ENCODE peak calls at places on chromosomes 7 and 10, in eight cellular contexts. U, E, N, O, Z, F, C and I are unnamed samples.
A peak's percentile ranks its signal among the peaks of the same experiment; 100 is the strongest.

GRCh38 chr10:97336942-97337719 is 2.6 kb upstream of the FRAT2 start:
- DNase-seq in F (no peak), N (no peak), U (peak; percentile 21), O (no peak), Z (no peak), C (no peak), E (no peak), I (peak; percentile 50)

GRCh38 chr7:80666376-80666775 is 27.9 kb downstream of the CD36 start:
- DNase-seq in U (no peak), E (no peak), C (no peak), O (no peak), Z (no peak), N (no peak), F (no peak), I (no peak)

GRCh38 chr10:10056958-10057357 is 960.7 kb upstream of the CELF2 start:
- DNase-seq in Z (no peak), C (no peak), E (no peak), F (no peak), N (no peak), U (no peak), O (no peak), I (no peak)

GRCh38 chr10:11225935-11226334 is 208.3 kb downstream of the CELF2 start:
- DNase-seq in N (no peak), Z (peak; percentile 73), O (no peak), E (no peak), C (peak; percentile 61), F (peak; percentile 43), U (no peak), I (no peak)

GRCh38 chr10:58239561-58240169 is 28.0 kb downstream of the IPMK start:
- DNase-seq in F (no peak), Z (no peak), O (no peak), E (no peak), N (no peak), U (no peak), C (no peak), I (no peak)

GRCh38 chr7:30102281-30102680 is 32.5 kb upstream of the MTURN start:
- DNase-seq in Z (no peak), U (no peak), C (no peak), O (no peak), N (no peak), F (no peak), E (no peak), I (no peak)

GRCh38 chr7:139873593-139874374 is 44.7 kb downstream of the TBXAS1 start:
- DNase-seq in C (no peak), F (no peak), E (no peak), Z (no peak), N (no peak), U (no peak), O (no peak), I (no peak)

GRCh38 chr7:151648429-151648828 is 128.7 kb upstream of the RHEB start:
- DNase-seq in U (no peak), O (no peak), N (no peak), Z (no peak), C (no peak), E (no peak), F (no peak), I (no peak)

GRCh38 chr10:1180836-1181235 is 124.7 kb downstream of the WDR37 start:
- DNase-seq in U (no peak), F (no peak), Z (no peak), N (peak; percentile 1), C (no peak), E (peak; percentile 42), O (no peak), I (no peak)

GRCh38 chr10:35318551-35318950 is 17.8 kb upstream of the CCNY start:
- DNase-seq in C (no peak), Z (no peak), N (no peak), U (no peak), O (no peak), F (no peak), E (no peak), I (no peak)

GRCh38 chr10:30384791-30385201 is 35.7 kb upstream of the MTPAP start:
- DNase-seq in Z (no peak), C (no peak), F (no peak), E (no peak), O (peak; percentile 14), N (no peak), U (no peak), I (no peak)

GRCh38 chr7:144009361-144009760 is 9.2 kb downstream of the OR6B1 start:
- DNase-seq in O (no peak), F (no peak), Z (no peak), N (no peak), U (no peak), C (no peak), E (no peak), I (no peak)

GRCh38 chr7:144006029-144006428 is 5.9 kb downstream of the OR6B1 start:
- DNase-seq in C (no peak), N (no peak), F (no peak), Z (no peak), U (no peak), E (no peak), O (no peak), I (no peak)

DNA sequence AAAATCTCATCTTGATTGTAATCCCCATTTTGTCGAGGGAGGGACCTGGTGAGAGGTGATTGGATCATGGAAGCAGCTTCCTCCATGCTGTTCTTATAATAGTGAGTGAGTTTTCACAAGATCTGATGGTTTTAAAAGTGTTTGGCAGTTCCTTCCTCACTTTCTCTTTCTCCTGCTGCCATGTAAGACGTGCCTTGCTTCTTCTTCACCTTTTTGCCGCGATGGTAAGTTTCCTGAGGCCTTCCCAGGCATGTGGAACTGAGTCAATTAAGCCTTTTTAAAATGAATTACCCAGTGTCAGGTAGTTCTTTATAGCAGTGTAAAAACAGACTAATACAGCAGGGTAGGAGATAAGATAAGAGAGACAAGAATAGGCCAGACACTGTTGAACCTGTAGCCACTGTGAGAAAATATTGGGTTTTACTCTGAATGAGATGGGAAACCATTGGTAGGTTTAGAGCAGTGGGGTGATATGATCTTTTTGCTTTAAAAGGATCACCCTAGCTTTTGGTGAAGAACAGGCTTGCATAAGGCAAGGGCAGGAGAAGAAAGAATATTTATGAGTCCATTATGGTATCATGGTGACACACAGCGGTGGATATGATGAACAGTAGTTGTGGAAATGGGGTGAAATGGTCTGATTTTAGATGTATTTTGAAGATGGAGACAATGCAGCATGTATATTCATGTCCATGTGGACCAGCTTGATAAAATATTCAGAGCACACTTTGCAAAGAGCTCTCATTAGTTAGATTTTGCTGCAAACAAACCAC is 11.5 kb downstream of the OR6B1 start:
- DNase-seq in O (no peak), U (no peak), C (no peak), Z (no peak), N (no peak), F (no peak), E (no peak), I (no peak)
- TF ChIP-seq CTCF in O (no peak), U (no peak), C (no peak), Z (no peak), N (no peak), F (no peak), E (no peak), I (no peak)

GRCh38 chr10:69741671-69742355 is 59.9 kb upstream of the COL13A1 start:
- DNase-seq in Z (no peak), C (no peak), O (no peak), E (no peak), F (no peak), U (no peak), N (no peak), I (no peak)
- TF ChIP-seq CTCF in Z (no peak), C (no peak), O (no peak), E (no peak), F (no peak), U (no peak), N (no peak), I (no peak)

GRCh38 chr7:22728416-22729029 is 1.5 kb downstream of the IL6 start:
- DNase-seq in C (no peak), Z (no peak), U (no peak), E (no peak), N (no peak), F (no peak), O (peak; percentile 50), I (no peak)

GRCh38 chr7:22726849-22727792 is at the start of gene IL6:
- DNase-seq in N (peak; percentile 53), Z (peak; percentile 83), F (no peak), U (peak; percentile 14), O (peak; percentile 95), E (peak; percentile 95), C (peak; percentile 9), I (peak; percentile 77)

GRCh38 chr7:22725585-22725984 is 1.4 kb upstream of the IL6 start:
- DNase-seq in C (no peak), O (no peak), F (no peak), N (no peak), U (no peak), Z (no peak), E (no peak), I (no peak)

GRCh38 chr7:22724861-22725260 is 2.1 kb upstream of the IL6 start:
- DNase-seq in O (peak; percentile 57), Z (no peak), F (no peak), U (no peak), C (no peak), E (no peak), N (no peak), I (no peak)

DNA sequence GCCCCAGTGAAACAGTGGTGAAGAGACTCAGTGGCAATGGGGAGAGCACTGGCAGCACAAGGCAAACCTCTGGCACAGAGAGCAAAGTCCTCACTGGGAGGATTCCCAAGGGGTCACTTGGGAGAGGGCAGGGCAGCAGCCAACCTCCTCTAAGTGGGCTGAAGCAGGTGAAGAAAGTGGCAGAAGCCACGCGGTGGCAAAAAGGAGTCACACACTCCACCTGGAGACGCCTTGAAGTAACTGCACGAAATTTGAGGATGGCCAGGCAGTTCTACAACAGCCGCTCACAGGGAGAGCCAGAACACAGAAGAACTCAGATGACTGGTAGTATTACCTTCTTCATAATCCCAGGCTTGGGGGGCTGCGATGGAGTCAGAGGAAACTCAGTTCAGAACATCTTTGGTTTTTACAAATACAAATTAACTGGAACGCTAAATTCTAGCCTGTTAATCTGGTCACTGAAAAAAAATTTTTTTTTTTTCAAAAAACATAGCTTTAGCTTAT is 603 bp upstream of the IL6 start:
- DNase-seq in U (peak; percentile 35), F (peak; percentile 37), O (peak; percentile 80), C (peak; percentile 38), E (peak; percentile 77), N (peak; percentile 47), Z (peak; percentile 66), I (peak; percentile 58)
- TF ChIP-seq CTCF in U (peak; percentile 49), F (peak; percentile 77), O (peak; percentile 48), C (no peak), E (peak; percentile 54), N (no peak), Z (peak; percentile 58), I (no peak)

GRCh38 chr7:158228131-158228530 is 359.5 kb downstream of the PTPRN2 start:
- DNase-seq in E (no peak), O (no peak), N (no peak), C (no peak), Z (no peak), U (no peak), F (no peak), I (no peak)
- TF ChIP-seq CTCF in E (no peak), O (no peak), N (no peak), C (no peak), Z (no peak), U (no peak), F (no peak), I (no peak)

DNA sequence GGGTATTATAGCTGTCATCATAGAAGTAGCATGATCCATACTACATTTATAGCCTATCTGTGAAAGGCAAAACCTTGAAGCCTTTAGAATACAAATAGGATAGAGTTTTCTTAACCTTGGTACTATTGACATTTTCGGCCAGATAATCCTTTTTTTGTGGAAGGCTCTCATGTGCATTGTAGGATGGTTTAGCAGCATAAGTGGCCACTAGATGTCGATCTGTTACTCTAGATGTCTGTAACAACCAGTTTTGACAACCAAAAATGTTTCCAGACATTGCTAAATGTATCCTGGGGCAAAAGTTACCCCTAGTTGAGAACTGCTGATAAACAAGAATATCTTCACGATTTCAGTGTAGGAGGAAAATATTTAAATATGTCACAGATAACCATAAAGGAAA is 319.4 kb upstream of the GALNT17 start:
- DNase-seq in U (no peak), C (no peak), Z (no peak), F (no peak), N (no peak), O (no peak), E (no peak), I (no peak)
- TF ChIP-seq CTCF in U (no peak), C (no peak), Z (no peak), F (peak; percentile 65), N (no peak), O (peak; percentile 27), E (no peak), I (no peak)